ENCODE peak calls at places on chromosomes 2 and 18, in four cellular contexts. Y, S, E and W are unnamed samples.

GRCh38 chr18:3604626-3605408 is 154.8 kb downstream of the TGIF1 start:
- DNase-seq in Y (no peak), S (no peak), E (no peak), W (no peak)

GRCh38 chr2:16933355-16933754 is 267.7 kb upstream of the CYRIA start:
- DNase-seq in Y (no peak), S (peak; percentile 47), E (no peak), W (no peak)

GRCh38 chr2:96508521-96509113 is 3.5 kb upstream of the NEURL3 start:
- DNase-seq in Y (no peak), S (no peak), E (no peak), W (no peak)

GRCh38 chr2:60708630-60709320 is 47.3 kb upstream of the PAPOLG start:
- DNase-seq in Y (no peak), S (no peak), E (no peak), W (no peak)

GRCh38 chr2:21118302-21118920 is 5.4 kb upstream of the TDRD15 start:
- DNase-seq in Y (peak; percentile 36), S (peak; percentile 14), E (no peak), W (no peak)

GRCh38 chr2:45167885-45168284 is 158.6 kb upstream of the SIX2 start:
- DNase-seq in Y (no peak), S (no peak), E (no peak), W (no peak)

GRCh38 chr2:24513266-24513665 is 22.2 kb downstream of the NCOA1 start:
- DNase-seq in Y (no peak), S (no peak), E (no peak), W (no peak)

GRCh38 chr2:53129851-53130250 is 637.8 kb upstream of the CHAC2 start:
- DNase-seq in Y (peak; percentile 30), S (no peak), E (no peak), W (no peak)

GRCh38 chr2:144048631-144049060 is 471.3 kb downstream of the ZEB2 start:
- DNase-seq in Y (no peak), S (no peak), E (no peak), W (no peak)

GRCh38 chr2:40242315-40242714 is 209.6 kb downstream of the SLC8A1 start:
- DNase-seq in Y (no peak), S (peak; percentile 86), E (no peak), W (no peak)

GRCh38 chr2:239159476-239159911 is 241.3 kb downstream of the HDAC4 start:
- DNase-seq in Y (no peak), S (no peak), E (no peak), W (no peak)

GRCh38 chr18:55587341-55588000 is 521 bp downstream of the TCF4 start:
- DNase-seq in Y (no peak), S (peak; percentile 63), E (no peak), W (peak; percentile 52)

GRCh38 chr2:201969938-201970785 is 63.5 kb upstream of the FZD7 start:
- DNase-seq in Y (no peak), S (no peak), E (no peak), W (no peak)

GRCh38 chr2:104286806-104287205 is 567.1 kb upstream of the POU3F3 start:
- DNase-seq in Y (no peak), S (no peak), E (no peak), W (no peak)

GRCh38 chr2:200320344-200320743 is 13.9 kb downstream of the SPATS2L start:
- DNase-seq in Y (no peak), S (no peak), E (no peak), W (no peak)

GRCh38 chr2:83160571-83160970 is 1298.5 kb downstream of the SUCLG1 start:
- DNase-seq in Y (no peak), S (no peak), E (no peak), W (no peak)

GRCh38 chr2:241087420-241088268 is 14.4 kb downstream of the MTERF4 start:
- DNase-seq in Y (no peak), S (no peak), E (no peak), W (no peak)

GRCh38 chr2:42797281-42797680 is 4.9 kb upstream of the HAAO start:
- DNase-seq in Y (no peak), S (no peak), E (no peak), W (no peak)

GRCh38 chr2:235637906-235638305 is 144.1 kb downstream of the AGAP1 start:
- DNase-seq in Y (no peak), S (no peak), E (no peak), W (no peak)

GRCh38 chr2:100283724-100284501 is 38.4 kb downstream of the LONRF2 start:
- DNase-seq in Y (no peak), S (no peak), E (no peak), W (no peak)

GRCh38 chr2:180056367-180057118 is 49.4 kb upstream of the CWC22 start:
- DNase-seq in Y (no peak), S (no peak), E (no peak), W (no peak)

GRCh38 chr2:34492781-34493455 is 893.8 kb upstream of the FAM98A start:
- DNase-seq in Y (no peak), S (no peak), E (no peak), W (no peak)

GRCh38 chr2:238389985-238390682 is 36.6 kb upstream of the ASB1 start:
- DNase-seq in Y (peak; percentile 60), S (peak; percentile 67), E (no peak), W (no peak)

GRCh38 chr2:18105929-18106328 is 227.5 kb downstream of the KCNS3 start:
- DNase-seq in Y (no peak), S (no peak), E (no peak), W (no peak)

GRCh38 chr2:165238295-165238694 is 919 bp upstream of the SCN2A start:
- DNase-seq in Y (no peak), S (no peak), E (no peak), W (no peak)

GRCh38 chr2:129237966-129238725 is 741.3 kb upstream of the RAB6C start:
- DNase-seq in Y (no peak), S (no peak), E (no peak), W (no peak)

GRCh38 chr18:75005622-75006021 is 203.3 kb downstream of the PTGR3 start:
- DNase-seq in Y (no peak), S (no peak), E (no peak), W (no peak)

GRCh38 chr2:196040218-196040617 is 28.4 kb downstream of the DNAH7 start:
- DNase-seq in Y (no peak), S (no peak), E (no peak), W (no peak)

GRCh38 chr2:237581751-237582746 is 8.5 kb downstream of the RAB17 start:
- DNase-seq in Y (peak; percentile 46), S (peak; percentile 37), E (peak; percentile 20), W (peak; percentile 85)